ENCODE peak calls at places on chromosome 20, in six cellular contexts. F is D341Med, X is cardiac fibroblast, D is T-helper 2 cell, O is SHP77, I is Kasumi-1. A is an unnamed sample.

GRCh38 chr20:50728486-50728980 is 2.8 kb upstream of the PARD6B start:
- DNase-seq in F (no peak), X (no peak), D (no peak), O (no peak), I (no peak), A (no peak)

GRCh38 chr20:45037050-45037449 is 63.9 kb downstream of the KCNS1 start:
- DNase-seq in F (no peak), X (peak), D (no peak), O (no peak), I (no peak), A (no peak)

GRCh38 chr20:50188879-50189680 is 1.6 kb upstream of the CEBPB start:
- DNase-seq in F (no peak), X (no peak), D (no peak), O (no peak), I (no peak), A (no peak)

GRCh38 chr20:61448396-61448795 is 196.3 kb downstream of the CDH4 start:
- DNase-seq in F (no peak), X (no peak), D (no peak), O (no peak), I (no peak), A (no peak)

GRCh38 chr20:10783660-10784336 is 110.0 kb upstream of the JAG1 start:
- DNase-seq in F (no peak), X (no peak), D (no peak), O (peak), I (no peak), A (no peak)

GRCh38 chr20:57756921-57757320 is 47.1 kb upstream of the PMEPA1 start:
- DNase-seq in F (no peak), X (no peak), D (no peak), O (no peak), I (no peak), A (no peak)

GRCh38 chr20:44643596-44644383 is 7.7 kb downstream of the ADA start:
- DNase-seq in F (no peak), X (peak), D (no peak), O (no peak), I (peak), A (no peak)

GRCh38 chr20:58129736-58130135 is 98.7 kb downstream of the ANKRD60 start:
- DNase-seq in F (peak), X (no peak), D (no peak), O (no peak), I (no peak), A (no peak)

GRCh38 chr20:15061955-15062354 is 724.5 kb upstream of the FLRT3 start:
- DNase-seq in F (no peak), X (no peak), D (no peak), O (no peak), I (no peak), A (no peak)

GRCh38 chr20:32969356-32970114 is 34.7 kb downstream of the SUN5 start:
- DNase-seq in F (peak), X (no peak), D (no peak), O (no peak), I (no peak), A (no peak)

GRCh38 chr20:23050847-23051627 is 1.6 kb upstream of the THBD start:
- DNase-seq in F (no peak), X (peak), D (no peak), O (no peak), I (peak), A (peak)

GRCh38 chr20:41119593-41120561 is 17.5 kb upstream of the PLCG1 start:
- DNase-seq in F (no peak), X (no peak), D (no peak), O (no peak), I (no peak), A (no peak)

GRCh38 chr20:40766790-40767529 is 77.9 kb upstream of the MAFB start:
- DNase-seq in F (no peak), X (no peak), D (no peak), O (no peak), I (no peak), A (no peak)

GRCh38 chr20:38212806-38213606 is 47.5 kb downstream of the KIAA1755 start:
- DNase-seq in F (no peak), X (no peak), D (no peak), O (no peak), I (no peak), A (no peak)

GRCh38 chr20:34907616-34908469 is 31.4 kb downstream of the ACSS2 start:
- DNase-seq in F (no peak), X (peak), D (no peak), O (peak), I (peak), A (no peak)

GRCh38 chr20:60254901-60255411 is 296.7 kb downstream of the CDH26 start:
- DNase-seq in F (no peak), X (peak), D (no peak), O (no peak), I (no peak), A (no peak)

GRCh38 chr20:60579941-60580515 is 621.8 kb downstream of the CDH26 start:
- DNase-seq in F (no peak), X (no peak), D (no peak), O (no peak), I (no peak), A (no peak)

GRCh38 chr20:43925215-43925614 is 10.6 kb downstream of the TOX2 start:
- DNase-seq in F (no peak), X (no peak), D (peak), O (no peak), I (no peak), A (no peak)

GRCh38 chr20:49545572-49545971 is 22.4 kb downstream of the PTGIS start:
- DNase-seq in F (no peak), X (no peak), D (no peak), O (no peak), I (no peak), A (peak)